ENCODE peak calls at places on chromosomes 6 and 20, in four cellular contexts. One of them, this sample, is unnamed.

GRCh38 chr20:46359233-46359751 is 47.1 kb downstream of the ELMO2 start:
- DNase-seq in upper lobe of right lung: no peak
- DNase-seq in kidney epithelial cell: no peak
- DNase-seq in prostate gland: no peak
- DNase-seq in this sample: no peak

GRCh38 chr6:38570750-38571149 is 69.0 kb downstream of the BTBD9 start:
- DNase-seq in prostate gland: no peak
- DNase-seq in kidney epithelial cell: no peak
- DNase-seq in upper lobe of right lung: no peak
- DNase-seq in this sample: no peak

GRCh38 chr20:63309261-63310071 is 16.5 kb downstream of the COL20A1 start:
- DNase-seq in upper lobe of right lung: no peak
- DNase-seq in prostate gland: no peak
- DNase-seq in kidney epithelial cell: no peak
- DNase-seq in this sample: no peak

GRCh38 chr6:28657367-28657755 is 131.7 kb downstream of the GPX5 start:
- DNase-seq in prostate gland: no peak
- DNase-seq in upper lobe of right lung: no peak
- DNase-seq in kidney epithelial cell: no peak
- DNase-seq in this sample: no peak

GRCh38 chr20:19370076-19371075 is 157.9 kb downstream of the SLC24A3 start:
- DNase-seq in upper lobe of right lung: no peak
- DNase-seq in kidney epithelial cell: no peak
- DNase-seq in prostate gland: no peak
- DNase-seq in this sample: no peak

GRCh38 chr6:52731719-52732118 is 31.6 kb downstream of the GSTA2 start:
- DNase-seq in kidney epithelial cell: no peak
- DNase-seq in upper lobe of right lung: no peak
- DNase-seq in prostate gland: no peak
- DNase-seq in this sample: no peak

GRCh38 chr20:48019496-48019895 is 234.2 kb upstream of the SULF2 start:
- DNase-seq in prostate gland: no peak
- DNase-seq in kidney epithelial cell: no peak
- DNase-seq in upper lobe of right lung: no peak
- DNase-seq in this sample: no peak

GRCh38 chr20:25750765-25751696 is 54.4 kb upstream of the ZNF337 start:
- DNase-seq in upper lobe of right lung: peak; percentile 77
- DNase-seq in kidney epithelial cell: no peak
- DNase-seq in prostate gland: no peak
- DNase-seq in this sample: peak; percentile 12

GRCh38 chr6:8940356-8940755 is 505.0 kb upstream of the SLC35B3 start:
- DNase-seq in kidney epithelial cell: no peak
- DNase-seq in upper lobe of right lung: no peak
- DNase-seq in prostate gland: no peak
- DNase-seq in this sample: no peak

GRCh38 chr20:62597416-62598115 is 44.7 kb upstream of the SLCO4A1 start:
- DNase-seq in upper lobe of right lung: no peak
- DNase-seq in prostate gland: no peak
- DNase-seq in kidney epithelial cell: no peak
- DNase-seq in this sample: no peak

GRCh38 chr6:45092135-45092534 is 236.0 kb upstream of the RUNX2 start:
- DNase-seq in kidney epithelial cell: no peak
- DNase-seq in upper lobe of right lung: no peak
- DNase-seq in prostate gland: no peak
- DNase-seq in this sample: no peak

GRCh38 chr6:15255481-15256414 is 9.9 kb downstream of the JARID2 start:
- DNase-seq in kidney epithelial cell: no peak
- DNase-seq in prostate gland: no peak
- DNase-seq in upper lobe of right lung: no peak
- DNase-seq in this sample: no peak

GRCh38 chr6:123091091-123091895 is 95.3 kb downstream of the CLVS2 start:
- DNase-seq in kidney epithelial cell: peak; percentile 48
- DNase-seq in upper lobe of right lung: no peak
- DNase-seq in prostate gland: peak; percentile 78
- DNase-seq in this sample: no peak

GRCh38 chr6:112058673-112059072 is 4.8 kb downstream of the CCN6 start:
- DNase-seq in prostate gland: no peak
- DNase-seq in upper lobe of right lung: no peak
- DNase-seq in kidney epithelial cell: no peak
- DNase-seq in this sample: peak; percentile 6

GRCh38 chr6:6405997-6406699 is 85.7 kb upstream of the F13A1 start:
- DNase-seq in prostate gland: no peak
- DNase-seq in kidney epithelial cell: no peak
- DNase-seq in upper lobe of right lung: no peak
- DNase-seq in this sample: no peak

GRCh38 chr6:159875194-159875593 is 15.6 kb upstream of the MAS1 start:
- DNase-seq in upper lobe of right lung: no peak
- DNase-seq in prostate gland: no peak
- DNase-seq in kidney epithelial cell: no peak
- DNase-seq in this sample: no peak

GRCh38 chr6:105192707-105193465 is 13.1 kb upstream of the POPDC3 start:
- DNase-seq in kidney epithelial cell: no peak
- DNase-seq in upper lobe of right lung: no peak
- DNase-seq in prostate gland: no peak
- DNase-seq in this sample: no peak

GRCh38 chr20:11429168-11429567 is 488.5 kb upstream of the BTBD3 start:
- DNase-seq in kidney epithelial cell: no peak
- DNase-seq in upper lobe of right lung: no peak
- DNase-seq in prostate gland: no peak
- DNase-seq in this sample: no peak

GRCh38 chr6:43809417-43810305 is 39.6 kb downstream of the VEGFA start:
- DNase-seq in prostate gland: no peak
- DNase-seq in kidney epithelial cell: peak; percentile 59
- DNase-seq in upper lobe of right lung: no peak
- DNase-seq in this sample: no peak

GRCh38 chr20:6792789-6793188 is 25.3 kb downstream of the BMP2 start:
- DNase-seq in prostate gland: no peak
- DNase-seq in upper lobe of right lung: no peak
- DNase-seq in kidney epithelial cell: no peak
- DNase-seq in this sample: no peak

GRCh38 chr6:20657274-20657800 is 123.1 kb downstream of the CDKAL1 start:
- DNase-seq in upper lobe of right lung: no peak
- DNase-seq in prostate gland: no peak
- DNase-seq in kidney epithelial cell: no peak
- DNase-seq in this sample: no peak

GRCh38 chr6:42045538-42046460 is 4.5 kb upstream of the TAF8 start:
- DNase-seq in kidney epithelial cell: peak; percentile 61
- DNase-seq in prostate gland: peak; percentile 97
- DNase-seq in upper lobe of right lung: peak; percentile 97
- DNase-seq in this sample: no peak

GRCh38 chr20:40966103-40966502 is 62.5 kb upstream of the TOP1 start:
- DNase-seq in kidney epithelial cell: no peak
- DNase-seq in upper lobe of right lung: no peak
- DNase-seq in prostate gland: no peak
- DNase-seq in this sample: no peak

GRCh38 chr20:1322511-1323245 is 6.3 kb downstream of the SDCBP2 start:
- DNase-seq in upper lobe of right lung: peak; percentile 55
- DNase-seq in prostate gland: no peak
- DNase-seq in kidney epithelial cell: no peak
- DNase-seq in this sample: peak; percentile 90

GRCh38 chr6:33837971-33838665 is 34.3 kb upstream of the MLN start:
- DNase-seq in upper lobe of right lung: no peak
- DNase-seq in prostate gland: no peak
- DNase-seq in kidney epithelial cell: no peak
- DNase-seq in this sample: no peak

GRCh38 chr6:34955447-34955846 is 66.4 kb downstream of the ANKS1A start:
- DNase-seq in prostate gland: no peak
- DNase-seq in kidney epithelial cell: no peak
- DNase-seq in upper lobe of right lung: no peak
- DNase-seq in this sample: no peak

GRCh38 chr20:58017970-58018530 is 210.4 kb downstream of the ANKRD60 start:
- DNase-seq in upper lobe of right lung: no peak
- DNase-seq in prostate gland: no peak
- DNase-seq in kidney epithelial cell: no peak
- DNase-seq in this sample: no peak

GRCh38 chr6:6915813-6916547 is 191.8 kb upstream of the RREB1 start:
- DNase-seq in prostate gland: peak; percentile 78
- DNase-seq in kidney epithelial cell: no peak
- DNase-seq in upper lobe of right lung: peak; percentile 73
- DNase-seq in this sample: no peak

GRCh38 chr20:15288076-15288475 is 950.7 kb upstream of the FLRT3 start:
- DNase-seq in prostate gland: no peak
- DNase-seq in upper lobe of right lung: no peak
- DNase-seq in kidney epithelial cell: no peak
- DNase-seq in this sample: no peak

GRCh38 chr20:59178983-59179595 is 15.5 kb downstream of the ZNF831 start:
- DNase-seq in upper lobe of right lung: no peak
- DNase-seq in prostate gland: no peak
- DNase-seq in kidney epithelial cell: no peak
- DNase-seq in this sample: no peak

GRCh38 chr6:67560068-67560467 is 1075.0 kb upstream of the ADGRB3 start:
- DNase-seq in upper lobe of right lung: no peak
- DNase-seq in prostate gland: no peak
- DNase-seq in kidney epithelial cell: no peak
- DNase-seq in this sample: no peak

GRCh38 chr6:113782641-113783040 is 74.5 kb upstream of the MARCKS start:
- DNase-seq in upper lobe of right lung: no peak
- DNase-seq in prostate gland: no peak
- DNase-seq in kidney epithelial cell: no peak
- DNase-seq in this sample: no peak

GRCh38 chr20:47456952-47457724 is 44.5 kb upstream of the NCOA3 start:
- DNase-seq in upper lobe of right lung: no peak
- DNase-seq in prostate gland: no peak
- DNase-seq in kidney epithelial cell: no peak
- DNase-seq in this sample: no peak

GRCh38 chr6:167153523-167153959 is 4.2 kb downstream of the GPR31 start:
- DNase-seq in upper lobe of right lung: no peak
- DNase-seq in kidney epithelial cell: no peak
- DNase-seq in prostate gland: no peak
- DNase-seq in this sample: no peak
- H3K4me3 ChIP-seq in upper lobe of right lung: peak overlapping the region; percentile 1
- H3K4me3 ChIP-seq in kidney epithelial cell: no peak overlapping the region
- H3K4me3 ChIP-seq in prostate gland: no peak overlapping the region
- H3K4me3 ChIP-seq in this sample: no peak overlapping the region

GRCh38 chr6:19472168-19472567 is 365.0 kb upstream of the ID4 start:
- DNase-seq in upper lobe of right lung: no peak
- DNase-seq in prostate gland: no peak
- DNase-seq in kidney epithelial cell: peak; percentile 97
- DNase-seq in this sample: peak; percentile 4
- TF ChIP-seq CTCF in upper lobe of right lung: no peak
- TF ChIP-seq CTCF in prostate gland: no peak
- TF ChIP-seq CTCF in kidney epithelial cell: no peak
- TF ChIP-seq CTCF in this sample: no peak

GRCh38 chr6:150907385-150907784 is 41.9 kb downstream of the MTHFD1L start:
- DNase-seq in prostate gland: no peak
- DNase-seq in upper lobe of right lung: no peak
- DNase-seq in kidney epithelial cell: no peak
- DNase-seq in this sample: no peak
- H3K4me3 ChIP-seq in prostate gland: no peak overlapping the region
- H3K4me3 ChIP-seq in upper lobe of right lung: no peak overlapping the region
- H3K4me3 ChIP-seq in kidney epithelial cell: no peak overlapping the region
- H3K4me3 ChIP-seq in this sample: no peak overlapping the region

GRCh38 chr6:137870744-137871247 is 3.7 kb downstream of the TNFAIP3 start:
- DNase-seq in prostate gland: no peak
- DNase-seq in kidney epithelial cell: no peak
- DNase-seq in upper lobe of right lung: no peak
- DNase-seq in this sample: no peak
- TF ChIP-seq CTCF in prostate gland: no peak
- TF ChIP-seq CTCF in kidney epithelial cell: no peak
- TF ChIP-seq CTCF in upper lobe of right lung: peak; percentile 8
- TF ChIP-seq CTCF in this sample: no peak

GRCh38 chr6:62298745-62299392 is 12.8 kb upstream of the KHDRBS2 start:
- DNase-seq in kidney epithelial cell: no peak
- DNase-seq in prostate gland: no peak
- DNase-seq in upper lobe of right lung: no peak
- DNase-seq in this sample: no peak
- H3K4me3 ChIP-seq in kidney epithelial cell: no peak overlapping the region
- H3K4me3 ChIP-seq in prostate gland: no peak overlapping the region
- H3K4me3 ChIP-seq in upper lobe of right lung: no peak overlapping the region
- H3K4me3 ChIP-seq in this sample: no peak overlapping the region